ENCODE peak calls at places on chromosomes 2 and 18, in five cellular contexts. M is IMR-90, G is H1, Y is mesendoderm, U is mesenchymal stem cell. Z is an unnamed sample.

GRCh38 chr2:97699765-97700444 is 13.5 kb upstream of the ZAP70 start:
- DNase-seq in Y (peak), M (peak), G (no peak), U (peak), Z (peak)

GRCh38 chr2:45643543-45644542 is 7.6 kb upstream of the PRKCE start:
- DNase-seq in Y (peak), M (peak), U (peak), G (no peak), Z (peak)

GRCh38 chr2:196949116-196949515 is 22.6 kb upstream of the PGAP1 start:
- DNase-seq in U (no peak), Y (no peak), M (no peak), G (no peak), Z (no peak)

GRCh38 chr18:47260138-47260923 is 8.9 kb upstream of the SKOR2 start:
- DNase-seq in U (peak), Y (peak), M (peak), G (no peak), Z (peak)

GRCh38 chr2:72757177-72757775 is 68.6 kb downstream of the EXOC6B start:
- DNase-seq in G (no peak), U (peak), M (peak), Y (peak), Z (no peak)

GRCh38 chr18:57026316-57026715 is 120.6 kb upstream of the BOD1L2 start:
- DNase-seq in G (no peak), M (peak), Y (no peak), U (peak), Z (no peak)

GRCh38 chr2:18271370-18272147 is 288.9 kb downstream of the RDH14 start:
- DNase-seq in M (no peak), Y (no peak), U (no peak), G (no peak), Z (no peak)

GRCh38 chr2:219733106-219733505 is 105.7 kb downstream of the SLC4A3 start:
- DNase-seq in Y (no peak), G (no peak), U (no peak), M (no peak), Z (no peak)

GRCh38 chr2:240604939-240605716 is 18.6 kb downstream of the CAPN10 start:
- DNase-seq in G (no peak), M (no peak), Y (no peak), U (no peak), Z (no peak)

GRCh38 chr18:67731853-67732252 is 215.3 kb upstream of the DSEL start:
- DNase-seq in U (peak), G (no peak), M (peak), Y (no peak), Z (no peak)

GRCh38 chr2:231589656-231590055 is 3.0 kb upstream of the TEX44 start:
- DNase-seq in G (no peak), U (no peak), Y (no peak), M (no peak), Z (no peak)

GRCh38 chr2:38966006-38966405 is 76.3 kb downstream of the ARHGEF33 start:
- DNase-seq in Y (no peak), U (no peak), G (no peak), M (no peak), Z (no peak)

GRCh38 chr2:240435457-240435954 is at the start of gene GPC1:
- DNase-seq in G (no peak), U (peak), M (peak), Y (peak), Z (peak)

GRCh38 chr18:26648509-26649192 is 100.3 kb upstream of the KCTD1 start:
- DNase-seq in G (no peak), U (no peak), M (no peak), Y (peak), Z (no peak)

GRCh38 chr18:21831413-21831831 is 90.8 kb downstream of the MIB1 start:
- DNase-seq in Y (peak), G (no peak), U (peak), M (peak), Z (no peak)

GRCh38 chr2:175062787-175063585 is 57.8 kb upstream of the CHN1 start:
- DNase-seq in U (peak), M (no peak), G (no peak), Y (peak), Z (no peak)

GRCh38 chr2:209380278-209380677 is 43.6 kb upstream of the MAP2 start:
- DNase-seq in M (no peak), U (no peak), G (no peak), Y (no peak), Z (no peak)

GRCh38 chr2:74188018-74188601 is 9.4 kb upstream of the MOB1A start:
- DNase-seq in M (peak), G (no peak), Y (peak), U (peak), Z (no peak)

GRCh38 chr2:58308435-58308834 is 67.3 kb upstream of the FANCL start:
- DNase-seq in M (no peak), U (no peak), Y (no peak), G (no peak), Z (no peak)

GRCh38 chr18:24677011-24677410 is 216.6 kb downstream of the HRH4 start:
- DNase-seq in M (peak), G (no peak), Y (no peak), U (no peak), Z (no peak)

GRCh38 chr2:197248001-197248401 is 62.6 kb downstream of the ANKRD44 start:
- DNase-seq in M (no peak), U (no peak), Y (no peak), G (no peak), Z (no peak)

GRCh38 chr2:221517362-221518121 is 54.6 kb downstream of the EPHA4 start:
- DNase-seq in U (peak), G (no peak), M (peak), Y (peak), Z (no peak)

GRCh38 chr2:40034801-40035200 is 255.7 kb upstream of the THUMPD2 start:
- DNase-seq in M (peak), Y (no peak), G (no peak), U (no peak), Z (no peak)

GRCh38 chr2:168643979-168644378 is 158.5 kb upstream of the NOSTRIN start:
- DNase-seq in U (no peak), Y (no peak), M (peak), G (no peak), Z (no peak)

GRCh38 chr2:170277943-170278342 is 100.0 kb downstream of the MYO3B start:
- DNase-seq in U (no peak), G (no peak), Y (no peak), M (no peak), Z (no peak)

GRCh38 chr2:159110784-159111183 is 142.3 kb downstream of the TANC1 start:
- DNase-seq in G (no peak), Y (no peak), M (no peak), U (peak), Z (no peak)
- H3K4me3 ChIP-seq in G (no peak), Y (no peak), M (no peak), U (no peak), Z (no peak)

DNA sequence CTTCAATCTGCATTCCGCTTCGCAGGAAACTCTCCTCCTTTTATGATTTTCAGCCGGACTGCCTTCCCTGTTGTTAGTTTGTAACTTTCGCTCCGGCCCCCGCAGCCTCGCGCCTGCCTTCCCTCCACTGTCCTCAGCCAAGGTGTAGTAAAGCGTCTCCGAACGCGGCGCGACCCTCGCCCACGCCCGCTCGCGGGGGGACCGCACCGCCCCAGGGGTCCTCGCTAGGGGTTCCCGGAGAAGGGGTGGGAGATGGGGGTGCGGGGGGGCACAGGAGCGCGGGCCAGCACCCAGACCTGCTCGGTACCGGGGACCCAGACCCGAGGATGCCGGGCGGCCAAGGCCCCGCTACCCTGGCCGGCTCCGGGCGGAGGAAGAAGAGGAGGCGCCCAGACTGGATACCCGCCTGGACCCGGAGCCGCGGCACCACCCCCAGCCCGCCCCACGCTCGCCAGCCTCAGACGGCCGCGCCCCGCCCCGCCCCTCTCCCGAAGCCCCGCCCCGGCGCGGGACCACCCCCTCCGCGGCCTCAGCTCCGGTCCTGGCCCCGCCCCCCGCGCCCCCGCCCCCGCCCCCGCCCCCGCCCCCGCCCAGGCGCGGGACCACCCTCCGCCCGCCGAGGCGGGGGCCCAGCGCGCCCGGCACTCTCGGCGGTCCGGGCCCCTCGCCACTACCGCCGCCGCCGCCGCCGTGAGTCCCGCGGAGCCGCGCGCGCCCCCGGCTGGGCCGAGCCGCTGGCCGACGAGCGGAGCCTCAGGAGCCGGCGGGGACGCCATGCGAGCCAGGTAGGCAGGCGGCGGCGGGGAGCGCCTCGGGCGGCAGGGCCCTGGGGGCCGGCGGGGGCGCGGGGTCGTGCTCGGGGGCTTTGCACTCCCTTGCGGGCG is at the start of gene SH3BP4:
- DNase-seq in G (no peak), Y (peak), U (peak), M (peak), Z (peak)
- H3K18ac ChIP-seq in G (peak), Y (peak), U (peak), M (peak), Z (peak)

DNA sequence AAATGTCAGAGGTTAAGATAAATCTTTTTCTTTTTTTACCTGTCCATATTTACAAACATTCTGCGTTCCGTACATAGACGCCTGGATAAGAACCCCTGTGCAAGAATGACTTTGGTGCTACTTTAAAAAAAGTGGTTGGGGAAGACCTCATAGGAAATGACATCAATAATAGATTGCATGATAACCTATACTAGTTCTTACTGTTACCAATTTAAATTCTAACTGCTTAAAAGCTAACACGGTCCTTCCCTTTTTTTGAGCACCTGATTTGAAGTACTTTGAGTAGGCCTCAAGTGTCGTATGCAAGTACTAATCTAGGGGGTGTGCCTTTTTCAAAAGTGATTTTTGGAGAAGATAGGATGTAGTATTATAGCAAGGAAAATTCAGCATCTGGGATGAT is 2.1 kb downstream of the SLC39A10 start:
- DNase-seq in U (no peak), G (no peak), M (peak), Y (peak), Z (no peak)
- H3K4me3 ChIP-seq in U (no peak), G (peak), M (peak), Y (no peak), Z (no peak)

GRCh38 chr2:63790491-63790890 is 51.2 kb upstream of the UGP2 start:
- DNase-seq in U (peak), M (peak), G (no peak), Y (no peak), Z (no peak)
- H3K18ac ChIP-seq in U (peak), M (peak), G (no peak), Y (no peak), Z (no peak)

GRCh38 chr2:8534729-8535397 is 147.0 kb upstream of the ID2 start:
- DNase-seq in U (peak), M (peak), G (no peak), Y (peak), Z (no peak)

GRCh38 chr2:8535398-8535755 is 146.5 kb upstream of the ID2 start:
- DNase-seq in U (no peak), M (no peak), G (no peak), Y (no peak), Z (no peak)

GRCh38 chr2:8535821-8536685 is 145.8 kb upstream of the ID2 start:
- DNase-seq in G (no peak), M (no peak), Y (no peak), U (no peak), Z (no peak)

GRCh38 chr2:8533923-8534322 is 147.9 kb upstream of the ID2 start:
- DNase-seq in G (no peak), U (no peak), M (no peak), Y (no peak), Z (no peak)

GRCh38 chr2:8534386-8534728 is 147.5 kb upstream of the ID2 start:
- DNase-seq in Y (no peak), U (peak), G (no peak), M (no peak), Z (no peak)
- H3K4me3 ChIP-seq in Y (no peak), U (no peak), G (no peak), M (no peak), Z (no peak)

DNA sequence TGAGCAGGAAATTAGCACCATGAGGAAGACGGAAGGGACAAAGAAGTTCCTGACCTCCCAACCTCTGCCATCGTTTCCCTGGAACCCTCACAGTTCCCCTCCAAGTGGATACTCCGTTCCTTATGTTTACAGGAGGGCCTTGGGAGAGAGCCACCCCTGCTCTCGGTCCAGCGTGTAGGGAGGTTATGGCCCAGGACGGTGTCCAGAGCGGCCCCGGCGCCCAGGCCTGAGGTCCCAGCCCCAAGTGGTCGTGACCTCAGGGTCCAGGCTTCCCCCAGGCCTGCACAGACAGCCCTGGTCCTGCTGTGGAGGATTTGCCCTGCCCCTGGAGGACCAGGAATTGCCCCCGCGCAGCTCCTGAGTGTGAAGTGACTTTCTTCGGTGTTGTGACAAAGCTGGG is 61.8 kb upstream of the RBM44 start:
- DNase-seq in U (no peak), M (no peak), G (no peak), Y (no peak), Z (no peak)
- H3K18ac ChIP-seq in U (no peak), M (no peak), G (no peak), Y (no peak), Z (peak)

GRCh38 chr2:29012211-29012681 is 31.1 kb downstream of the TOGARAM2 start:
- DNase-seq in G (no peak), U (no peak), Y (no peak), M (no peak), Z (no peak)
- H3K4me3 ChIP-seq in G (no peak), U (no peak), Y (no peak), M (no peak), Z (no peak)

GRCh38 chr2:65431417-65432226 is 777 bp downstream of the SPRED2 start:
- DNase-seq in Y (peak), G (no peak), U (peak), M (peak), Z (peak)

GRCh38 chr2:65430515-65431416 is 1.6 kb downstream of the SPRED2 start:
- DNase-seq in U (peak), G (no peak), Y (peak), M (peak), Z (peak)

GRCh38 chr2:65434592-65435241 is 2.3 kb upstream of the SPRED2 start:
- DNase-seq in Y (peak), G (no peak), M (no peak), U (no peak), Z (no peak)

GRCh38 chr2:65429799-65430514 is 2.4 kb downstream of the SPRED2 start:
- DNase-seq in Y (no peak), G (no peak), U (peak), M (no peak), Z (no peak)

GRCh38 chr2:65432227-65433190 is at the start of gene SPRED2:
- DNase-seq in Y (peak), G (peak), U (peak), M (peak), Z (peak)
- H3K18ac ChIP-seq in Y (peak), G (peak), U (peak), M (peak), Z (peak)

GRCh38 chr18:76416935-76417334 is 78.1 kb downstream of the ZNF516 start:
- DNase-seq in U (peak), G (no peak), M (peak), Y (no peak), Z (no peak)
- H3K4me3 ChIP-seq in U (no peak), G (no peak), M (no peak), Y (no peak), Z (no peak)

GRCh38 chr2:29425866-29426265 is 310.7 kb downstream of the CLIP4 start:
- DNase-seq in M (no peak), G (no peak), U (no peak), Y (no peak), Z (no peak)
- H3K18ac ChIP-seq in M (no peak), G (no peak), U (no peak), Y (no peak), Z (no peak)